ENCODE peak calls at places on chromosomes 2 and 18, in six cellular contexts. F, E, N, V, Q and B are unnamed samples.

GRCh38 chr2:76270356-76270755 is 559.6 kb upstream of the GCFC2 start:
- DNase-seq in E (no peak), V (no peak), Q (no peak), F (no peak), N (no peak), B (no peak)

GRCh38 chr2:197378494-197378972 is 56.3 kb downstream of the SF3B1 start:
- DNase-seq in V (peak; percentile 56), E (peak; percentile 57), F (peak; percentile 44), N (peak; percentile 25), Q (peak; percentile 61), B (peak; percentile 89)

GRCh38 chr2:159615936-159616733 is at the start of gene BAZ2B:
- DNase-seq in E (peak; percentile 31), F (peak; percentile 87), Q (peak; percentile 86), N (no peak), V (no peak), B (no peak)

GRCh38 chr2:223000872-223001825 is 50.8 kb upstream of the KCNE4 start:
- DNase-seq in V (no peak), Q (no peak), F (no peak), N (no peak), E (peak; percentile 44), B (no peak)

GRCh38 chr18:12417687-12418086 is 10.0 kb downstream of the PRELID3A start:
- DNase-seq in E (no peak), Q (no peak), F (no peak), V (no peak), N (no peak), B (no peak)

GRCh38 chr2:239720411-239721365 is 304.5 kb downstream of the NDUFA10 start:
- DNase-seq in F (no peak), Q (no peak), E (no peak), N (no peak), V (no peak), B (no peak)

GRCh38 chr2:70088508-70089219 is 1.4 kb downstream of the PCBP1 start:
- DNase-seq in F (no peak), N (no peak), Q (no peak), V (no peak), E (peak; percentile 75), B (peak; percentile 86)

GRCh38 chr2:153986488-153987229 is 114.9 kb downstream of the GALNT13 start:
- DNase-seq in V (no peak), N (no peak), Q (no peak), F (no peak), E (no peak), B (no peak)

GRCh38 chr2:191977754-191978153 is 130.9 kb upstream of the CAVIN2 start:
- DNase-seq in Q (no peak), F (no peak), N (no peak), V (no peak), E (no peak), B (no peak)

GRCh38 chr18:7071600-7071999 is 46.0 kb downstream of the LAMA1 start:
- DNase-seq in Q (no peak), E (no peak), V (no peak), F (no peak), N (no peak), B (no peak)

GRCh38 chr2:28654981-28655322 is 96.7 kb upstream of the PPP1CB start:
- DNase-seq in F (no peak), E (no peak), Q (no peak), V (no peak), N (no peak), B (no peak)

GRCh38 chr18:79801217-79801616 is 3.5 kb downstream of the KCNG2 start:
- DNase-seq in Q (no peak), N (no peak), V (no peak), E (no peak), F (no peak), B (no peak)

GRCh38 chr2:20992201-20992711 is 51.6 kb downstream of the APOB start:
- DNase-seq in E (no peak), V (no peak), F (no peak), N (no peak), Q (peak; percentile 22), B (no peak)

GRCh38 chr2:11437602-11438001 is 28.4 kb downstream of the E2F6 start:
- DNase-seq in F (no peak), V (no peak), Q (no peak), E (no peak), N (no peak), B (no peak)

GRCh38 chr2:10079931-10080535 is at the start of gene CYS1:
- DNase-seq in E (peak; percentile 53), V (no peak), F (no peak), N (no peak), Q (peak; percentile 17), B (no peak)

GRCh38 chr2:144460981-144461766 is 58.7 kb downstream of the ZEB2 start:
- DNase-seq in F (peak; percentile 86), N (no peak), E (no peak), Q (no peak), V (no peak), B (no peak)